ENCODE peak calls at places on chromosome 4, in six cellular contexts. One of them, this sample, is unnamed.

GRCh38 chr4:128461300-128462103 is 173.9 kb upstream of the PGRMC2 start:
- DNase-seq in suprapubic skin: no peak
- DNase-seq in HCT116: no peak
- DNase-seq in breast epithelium: no peak
- DNase-seq in SK-N-MC: no peak
- DNase-seq in stomach: no peak
- DNase-seq in this sample: no peak

GRCh38 chr4:78971326-78971725 is 32.1 kb upstream of the PAQR3 start:
- DNase-seq in SK-N-MC: no peak
- DNase-seq in breast epithelium: no peak
- DNase-seq in HCT116: no peak
- DNase-seq in stomach: no peak
- DNase-seq in suprapubic skin: no peak
- DNase-seq in this sample: no peak

GRCh38 chr4:6520978-6521377 is 48.6 kb upstream of the PPP2R2C start:
- DNase-seq in HCT116: no peak
- DNase-seq in stomach: no peak
- DNase-seq in suprapubic skin: no peak
- DNase-seq in breast epithelium: no peak
- DNase-seq in SK-N-MC: no peak
- DNase-seq in this sample: no peak

GRCh38 chr4:159105063-159105414 is 2.2 kb downstream of the RAPGEF2 start:
- DNase-seq in stomach: no peak
- DNase-seq in HCT116: no peak
- DNase-seq in SK-N-MC: no peak
- DNase-seq in suprapubic skin: no peak
- DNase-seq in breast epithelium: no peak
- DNase-seq in this sample: no peak

GRCh38 chr4:111064342-111064993 is 441.6 kb upstream of the PITX2 start:
- DNase-seq in SK-N-MC: no peak
- DNase-seq in breast epithelium: no peak
- DNase-seq in stomach: no peak
- DNase-seq in HCT116: peak
- DNase-seq in suprapubic skin: no peak
- DNase-seq in this sample: peak

GRCh38 chr4:123616970-123617392 is 220.4 kb downstream of the SPRY1 start:
- DNase-seq in SK-N-MC: peak
- DNase-seq in breast epithelium: peak
- DNase-seq in stomach: peak
- DNase-seq in suprapubic skin: peak
- DNase-seq in HCT116: no peak
- DNase-seq in this sample: peak

GRCh38 chr4:153474251-153474650 is 8.1 kb downstream of the TMEM131L start:
- DNase-seq in HCT116: no peak
- DNase-seq in stomach: no peak
- DNase-seq in suprapubic skin: no peak
- DNase-seq in breast epithelium: no peak
- DNase-seq in SK-N-MC: no peak
- DNase-seq in this sample: no peak

GRCh38 chr4:74975848-74976824 is 43.2 kb downstream of the PARM1 start:
- DNase-seq in stomach: no peak
- DNase-seq in SK-N-MC: no peak
- DNase-seq in HCT116: no peak
- DNase-seq in breast epithelium: no peak
- DNase-seq in suprapubic skin: no peak
- DNase-seq in this sample: no peak

GRCh38 chr4:74610491-74610890 is 165.6 kb downstream of the AREG start:
- DNase-seq in HCT116: no peak
- DNase-seq in suprapubic skin: no peak
- DNase-seq in SK-N-MC: no peak
- DNase-seq in stomach: no peak
- DNase-seq in breast epithelium: no peak
- DNase-seq in this sample: no peak

GRCh38 chr4:113405874-113406722 is 355.4 kb downstream of the CAMK2D start:
- DNase-seq in breast epithelium: no peak
- DNase-seq in suprapubic skin: no peak
- DNase-seq in HCT116: no peak
- DNase-seq in SK-N-MC: no peak
- DNase-seq in stomach: no peak
- DNase-seq in this sample: no peak

GRCh38 chr4:174873931-174874330 is 44.2 kb upstream of the ADAM29 start:
- DNase-seq in suprapubic skin: no peak
- DNase-seq in HCT116: peak
- DNase-seq in stomach: no peak
- DNase-seq in breast epithelium: no peak
- DNase-seq in SK-N-MC: no peak
- DNase-seq in this sample: no peak

GRCh38 chr4:35793045-35793722 is 451.1 kb downstream of the ARAP2 start:
- DNase-seq in breast epithelium: no peak
- DNase-seq in suprapubic skin: no peak
- DNase-seq in HCT116: no peak
- DNase-seq in stomach: no peak
- DNase-seq in SK-N-MC: no peak
- DNase-seq in this sample: no peak

GRCh38 chr4:53905935-53906377 is 158.4 kb downstream of the CHIC2 start:
- DNase-seq in SK-N-MC: no peak
- DNase-seq in breast epithelium: no peak
- DNase-seq in stomach: peak
- DNase-seq in HCT116: no peak
- DNase-seq in suprapubic skin: no peak
- DNase-seq in this sample: no peak

GRCh38 chr4:130336585-130337217 is 1240.7 kb downstream of the C4orf33 start:
- DNase-seq in suprapubic skin: no peak
- DNase-seq in stomach: no peak
- DNase-seq in HCT116: peak
- DNase-seq in breast epithelium: no peak
- DNase-seq in SK-N-MC: no peak
- DNase-seq in this sample: no peak

GRCh38 chr4:102345795-102346100 is 466 bp upstream of the SLC39A8 start:
- DNase-seq in stomach: no peak
- DNase-seq in HCT116: no peak
- DNase-seq in breast epithelium: no peak
- DNase-seq in suprapubic skin: no peak
- DNase-seq in SK-N-MC: no peak
- DNase-seq in this sample: no peak

GRCh38 chr4:184348311-184349233 is 125.8 kb downstream of the IRF2 start:
- DNase-seq in HCT116: no peak
- DNase-seq in SK-N-MC: no peak
- DNase-seq in suprapubic skin: no peak
- DNase-seq in breast epithelium: no peak
- DNase-seq in stomach: peak
- DNase-seq in this sample: no peak

GRCh38 chr4:96593422-96593821 is 753.5 kb downstream of the PDHA2 start:
- DNase-seq in HCT116: no peak
- DNase-seq in suprapubic skin: no peak
- DNase-seq in stomach: peak
- DNase-seq in breast epithelium: no peak
- DNase-seq in SK-N-MC: no peak
- DNase-seq in this sample: no peak

GRCh38 chr4:138938371-138938699 is 77.2 kb upstream of the NOCT start:
- DNase-seq in HCT116: peak
- DNase-seq in stomach: no peak
- DNase-seq in breast epithelium: no peak
- DNase-seq in suprapubic skin: no peak
- DNase-seq in SK-N-MC: peak
- DNase-seq in this sample: peak

GRCh38 chr4:61201562-61202099 is 1.5 kb downstream of the ADGRL3 start:
- DNase-seq in suprapubic skin: peak
- DNase-seq in breast epithelium: no peak
- DNase-seq in SK-N-MC: no peak
- DNase-seq in HCT116: no peak
- DNase-seq in stomach: no peak
- DNase-seq in this sample: no peak

GRCh38 chr4:122453384-122454000 is 3.0 kb downstream of the IL2 start:
- DNase-seq in breast epithelium: no peak
- DNase-seq in HCT116: no peak
- DNase-seq in stomach: no peak
- DNase-seq in SK-N-MC: no peak
- DNase-seq in suprapubic skin: no peak
- DNase-seq in this sample: no peak

GRCh38 chr4:1492636-1493539 is 86.6 kb upstream of the NKX1-1 start:
- DNase-seq in SK-N-MC: no peak
- DNase-seq in suprapubic skin: no peak
- DNase-seq in stomach: no peak
- DNase-seq in breast epithelium: no peak
- DNase-seq in HCT116: no peak
- DNase-seq in this sample: no peak

GRCh38 chr4:89538886-89539285 is 231.3 kb upstream of the GPRIN3 start:
- DNase-seq in suprapubic skin: no peak
- DNase-seq in SK-N-MC: no peak
- DNase-seq in stomach: no peak
- DNase-seq in breast epithelium: no peak
- DNase-seq in HCT116: no peak
- DNase-seq in this sample: no peak

GRCh38 chr4:1470816-1471442 is 64.7 kb upstream of the NKX1-1 start:
- DNase-seq in stomach: no peak
- DNase-seq in suprapubic skin: peak
- DNase-seq in breast epithelium: no peak
- DNase-seq in HCT116: no peak
- DNase-seq in SK-N-MC: no peak
- DNase-seq in this sample: no peak

GRCh38 chr4:86608757-86609375 is 14.8 kb downstream of the PTPN13 start:
- DNase-seq in SK-N-MC: no peak
- DNase-seq in HCT116: no peak
- DNase-seq in stomach: no peak
- DNase-seq in breast epithelium: no peak
- DNase-seq in suprapubic skin: no peak
- DNase-seq in this sample: no peak

DNA sequence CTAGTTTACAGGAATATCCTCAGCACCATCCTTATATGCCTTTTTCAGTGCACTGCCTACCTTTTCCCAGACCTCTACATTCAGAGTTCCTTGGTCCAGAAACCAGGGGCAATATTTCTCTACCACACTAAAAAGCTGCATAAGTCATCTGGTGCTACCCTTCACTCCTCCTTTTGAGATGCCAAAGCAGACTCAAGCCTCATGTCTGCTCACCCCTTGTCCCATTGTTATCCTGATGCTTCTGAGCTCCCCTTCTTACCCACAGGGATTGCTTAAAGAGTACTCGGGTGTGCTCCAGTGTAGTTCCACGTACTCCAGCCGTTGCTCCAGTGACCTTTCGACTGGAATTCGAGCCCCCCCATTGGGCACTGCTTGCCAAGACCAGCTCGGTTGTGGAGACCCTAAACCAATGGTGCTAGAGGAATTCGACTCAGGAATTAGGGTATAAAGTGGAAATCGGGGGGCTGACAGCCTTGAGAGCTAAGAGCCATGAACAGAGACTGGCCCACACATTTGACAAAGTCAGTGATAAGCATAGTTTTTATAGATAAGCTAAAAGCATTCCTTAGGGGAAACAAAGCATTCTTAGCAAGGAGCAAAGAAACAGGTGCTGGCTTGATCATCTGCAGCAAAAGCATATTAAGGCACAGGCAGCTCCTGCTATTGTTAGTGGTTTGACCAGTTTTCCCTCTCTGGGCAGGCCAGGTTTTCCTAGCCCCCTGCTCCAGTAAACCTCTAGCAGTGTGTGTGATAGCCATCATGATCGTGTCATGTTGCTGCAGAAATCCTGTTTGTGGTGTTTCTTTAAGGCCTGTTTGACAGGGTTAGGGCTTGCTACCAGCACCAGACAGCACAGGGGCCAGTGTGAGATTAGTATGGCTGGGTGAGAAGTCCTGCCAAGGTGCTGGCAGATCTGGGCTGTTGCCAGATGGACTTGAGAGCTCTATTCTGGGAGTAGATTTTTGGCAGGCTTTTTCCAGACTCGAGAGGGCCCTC is 57.5 kb upstream of the WDR1 start:
- DNase-seq in HCT116: no peak
- DNase-seq in stomach: peak
- DNase-seq in SK-N-MC: no peak
- DNase-seq in suprapubic skin: no peak
- DNase-seq in breast epithelium: peak
- DNase-seq in this sample: no peak
- H3K4me3 ChIP-seq in HCT116: no peak
- H3K4me3 ChIP-seq in stomach: no peak
- H3K4me3 ChIP-seq in SK-N-MC: no peak
- H3K4me3 ChIP-seq in suprapubic skin: no peak
- H3K4me3 ChIP-seq in breast epithelium: no peak
- H3K4me3 ChIP-seq in this sample: no peak

GRCh38 chr4:18795794-18796193 is 774.2 kb upstream of the LCORL start:
- DNase-seq in breast epithelium: no peak
- DNase-seq in SK-N-MC: no peak
- DNase-seq in suprapubic skin: no peak
- DNase-seq in stomach: no peak
- DNase-seq in HCT116: no peak
- DNase-seq in this sample: no peak
- TF ChIP-seq POLR2AphosphoS5 in breast epithelium: no peak
- TF ChIP-seq POLR2AphosphoS5 in SK-N-MC: no peak
- TF ChIP-seq POLR2AphosphoS5 in suprapubic skin: no peak
- TF ChIP-seq POLR2AphosphoS5 in stomach: no peak
- TF ChIP-seq POLR2AphosphoS5 in HCT116: no peak
- TF ChIP-seq POLR2AphosphoS5 in this sample: no peak

DNA sequence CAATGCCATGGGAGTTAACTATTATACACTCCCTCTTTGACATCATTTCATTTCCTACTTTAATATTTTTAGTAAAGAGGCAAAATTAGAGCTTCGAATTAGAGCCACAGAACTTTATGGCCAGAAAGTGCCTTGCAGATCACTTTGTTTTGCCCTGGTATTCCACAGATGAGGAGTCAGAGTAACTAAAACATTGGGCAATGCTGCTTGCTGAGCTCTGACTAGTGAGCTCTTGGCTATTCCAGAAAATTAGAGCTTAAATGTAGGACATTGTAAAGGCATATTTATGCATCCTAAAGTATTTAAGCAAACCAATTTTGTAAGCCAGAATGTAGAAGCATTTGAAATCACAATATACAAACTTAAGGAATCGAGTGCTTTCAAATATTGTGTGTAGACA is 6.3 kb upstream of the ZNF827 start:
- DNase-seq in HCT116: no peak
- DNase-seq in suprapubic skin: no peak
- DNase-seq in breast epithelium: no peak
- DNase-seq in stomach: no peak
- DNase-seq in SK-N-MC: no peak
- DNase-seq in this sample: no peak
- H3K4me3 ChIP-seq in HCT116: no peak
- H3K4me3 ChIP-seq in suprapubic skin: no peak
- H3K4me3 ChIP-seq in breast epithelium: no peak
- H3K4me3 ChIP-seq in stomach: no peak
- H3K4me3 ChIP-seq in SK-N-MC: no peak
- H3K4me3 ChIP-seq in this sample: no peak

DNA sequence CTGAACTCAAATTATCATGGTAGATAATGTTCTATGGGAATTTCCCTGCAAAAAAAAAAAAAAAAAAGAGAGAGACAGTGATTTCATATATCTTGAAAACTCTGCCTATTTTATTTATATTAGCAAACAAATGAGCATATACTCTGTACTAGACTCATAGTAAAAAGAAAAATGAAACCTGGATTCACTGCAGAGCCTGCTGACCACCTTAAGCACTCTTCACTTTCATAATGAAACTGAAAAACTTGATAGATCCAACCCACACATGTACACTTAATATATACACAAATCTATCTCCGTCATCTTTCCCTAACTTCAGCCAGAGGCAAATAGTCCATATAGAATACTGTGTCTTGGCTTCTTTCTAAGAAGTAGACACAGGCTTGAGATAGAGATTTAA is 226.1 kb upstream of the KCNIP4 start:
- DNase-seq in stomach: no peak
- DNase-seq in SK-N-MC: no peak
- DNase-seq in HCT116: no peak
- DNase-seq in suprapubic skin: no peak
- DNase-seq in breast epithelium: no peak
- DNase-seq in this sample: no peak
- TF ChIP-seq POLR2AphosphoS5 in stomach: no peak
- TF ChIP-seq POLR2AphosphoS5 in SK-N-MC: no peak
- TF ChIP-seq POLR2AphosphoS5 in HCT116: no peak
- TF ChIP-seq POLR2AphosphoS5 in suprapubic skin: no peak
- TF ChIP-seq POLR2AphosphoS5 in breast epithelium: no peak
- TF ChIP-seq POLR2AphosphoS5 in this sample: no peak

GRCh38 chr4:132387060-132387459 is 762.0 kb upstream of the PCDH10 start:
- DNase-seq in breast epithelium: no peak
- DNase-seq in stomach: no peak
- DNase-seq in SK-N-MC: no peak
- DNase-seq in suprapubic skin: no peak
- DNase-seq in HCT116: no peak
- DNase-seq in this sample: no peak
- H3K4me3 ChIP-seq in breast epithelium: no peak
- H3K4me3 ChIP-seq in stomach: no peak
- H3K4me3 ChIP-seq in SK-N-MC: no peak
- H3K4me3 ChIP-seq in suprapubic skin: no peak
- H3K4me3 ChIP-seq in HCT116: no peak
- H3K4me3 ChIP-seq in this sample: no peak